ENCODE peak calls at places on chromosomes 16 and 17, in six cellular contexts. E is WTC11, A is hypothalamus, H is Kasumi-1, O is left ventricle myocardium superior, Q is EH. Z is an unnamed sample.

GRCh38 chr16:57537596-57538234 is 1.3 kb upstream of the CCDC102A start:
- DNase-seq in E (no peak), H (no peak), Q (no peak), O (no peak), A (no peak), Z (peak; percentile 83)

GRCh38 chr16:4273858-4274291 is 1.1 kb upstream of the TFAP4 start:
- DNase-seq in E (peak; percentile 86), Q (peak; percentile 39), H (peak; percentile 37), A (no peak), O (peak; percentile 70), Z (no peak)

GRCh38 chr16:57764006-57764340 is 28.4 kb downstream of the KATNB1 start:
- DNase-seq in A (no peak), Q (no peak), H (no peak), E (no peak), O (no peak), Z (no peak)

GRCh38 chr17:16013943-16014407 is 14.4 kb downstream of the TTC19 start:
- DNase-seq in H (no peak), O (no peak), A (no peak), Q (peak; percentile 81), E (no peak), Z (no peak)

GRCh38 chr16:2029350-2029749 is 2.6 kb downstream of the NHERF2 start:
- DNase-seq in H (no peak), Q (no peak), O (no peak), A (no peak), E (no peak), Z (no peak)

GRCh38 chr16:53052519-53053501 is at the start of gene CHD9NB:
- DNase-seq in A (no peak), Q (peak; percentile 89), E (no peak), H (peak; percentile 57), O (no peak), Z (peak; percentile 81)

GRCh38 chr17:68790931-68791330 is 164.3 kb downstream of the ABCA8 start:
- DNase-seq in E (no peak), Q (no peak), A (no peak), H (no peak), O (peak; percentile 46), Z (peak; percentile 21)

GRCh38 chr17:80146121-80147034 is 550 bp downstream of the EIF4A3 start:
- DNase-seq in E (no peak), H (peak; percentile 60), O (no peak), Q (peak; percentile 40), A (no peak), Z (peak; percentile 56)

GRCh38 chr17:42578282-42578869 is 847 bp upstream of the PSMC3IP start:
- DNase-seq in Q (peak; percentile 72), A (no peak), O (peak; percentile 82), H (peak; percentile 93), E (peak; percentile 92), Z (peak; percentile 83)

GRCh38 chr16:14300631-14301149 is 229.6 kb downstream of the MRTFB start:
- DNase-seq in O (peak; percentile 74), H (peak; percentile 34), A (no peak), Q (peak; percentile 90), E (peak; percentile 59), Z (peak; percentile 27)

GRCh38 chr17:27199948-27200347 is 94.0 kb upstream of the WSB1 start:
- DNase-seq in Q (no peak), H (no peak), E (no peak), A (no peak), O (no peak), Z (no peak)

GRCh38 chr16:62940573-62940972 is 904.3 kb upstream of the CDH8 start:
- DNase-seq in E (no peak), A (no peak), O (no peak), Q (no peak), H (no peak), Z (no peak)

GRCh38 chr16:21646721-21647561 is 5.5 kb downstream of the IGSF6 start:
- DNase-seq in E (no peak), H (no peak), O (no peak), Q (no peak), A (no peak), Z (no peak)

GRCh38 chr17:70053241-70054234 is 21.5 kb upstream of the KCNJ16 start:
- DNase-seq in Q (no peak), O (no peak), E (no peak), H (no peak), A (no peak), Z (no peak)

GRCh38 chr16:23155445-23156049 is 6.3 kb upstream of the USP31 start:
- DNase-seq in Q (peak; percentile 14), O (peak; percentile 44), H (no peak), E (peak; percentile 26), A (no peak), Z (peak; percentile 33)

GRCh38 chr17:81711814-81712467 is at the start of gene SLC25A10:
- DNase-seq in Q (peak; percentile 73), O (peak; percentile 89), H (peak; percentile 80), A (peak; percentile 28), E (peak; percentile 64), Z (peak; percentile 78)

GRCh38 chr17:73637866-73638265 is 6.4 kb downstream of the SDK2 start:
- DNase-seq in A (no peak), H (no peak), Q (no peak), O (no peak), E (no peak), Z (no peak)

GRCh38 chr16:46996391-46996790 is 22.9 kb upstream of the DNAJA2 start:
- DNase-seq in Q (no peak), O (no peak), H (no peak), A (no peak), E (peak; percentile 35), Z (no peak)

GRCh38 chr17:29131814-29132682 is 48.1 kb downstream of the MYO18A start:
- DNase-seq in E (no peak), H (peak; percentile 53), O (peak; percentile 37), Q (peak; percentile 95), A (no peak), Z (peak; percentile 60)

GRCh38 chr17:7650509-7651096 is at the start of gene ATP1B2:
- DNase-seq in O (peak; percentile 81), H (peak; percentile 9), A (no peak), Q (peak; percentile 51), E (peak; percentile 96), Z (peak; percentile 31)